ENCODE peak calls at places on chromosomes 2 and 18, in eight cellular contexts. W is prostate gland, G is transverse colon, H is heart left ventricle, O is tibial nerve, M is uterus, T is breast epithelium, C is HepG2. R is an unnamed sample.
A peak's percentile ranks its signal among the peaks of the same experiment; 100 is the strongest.

GRCh38 chr2:61887684-61888303 is 662 bp downstream of the CCT4 start:
- DNase-seq in W (no peak), H (no peak), G (no peak), T (no peak), C (peak; percentile 41), O (peak; percentile 8), M (no peak), R (peak; percentile 30)

GRCh38 chr2:204900910-204901309 is 355.6 kb downstream of the PARD3B start:
- DNase-seq in O (no peak), M (no peak), H (no peak), T (no peak), C (peak; percentile 55), G (no peak), W (no peak), R (no peak)

GRCh38 chr2:207161724-207162123 is 4.0 kb downstream of the KLF7 start:
- DNase-seq in C (no peak), W (no peak), O (no peak), M (no peak), T (no peak), H (no peak), G (no peak), R (no peak)

GRCh38 chr18:2927745-2928144 is 80.9 kb downstream of the EMILIN2 start:
- DNase-seq in H (no peak), O (no peak), C (no peak), G (no peak), W (no peak), T (no peak), M (no peak), R (peak; percentile 11)

GRCh38 chr2:119672161-119672862 is 6.7 kb upstream of the TMEM177 start:
- DNase-seq in G (no peak), H (no peak), O (no peak), C (no peak), W (no peak), T (no peak), M (no peak), R (no peak)

GRCh38 chr18:36889316-36889715 is 60.4 kb downstream of the KIAA1328 start:
- DNase-seq in G (no peak), H (no peak), T (no peak), W (no peak), M (no peak), C (no peak), O (no peak), R (no peak)

GRCh38 chr2:55063713-55064323 is 13.6 kb upstream of the RTN4 start:
- DNase-seq in G (peak; percentile 19), T (no peak), M (no peak), O (no peak), C (peak; percentile 32), W (no peak), H (no peak), R (no peak)

GRCh38 chr18:37545461-37545860 is 20.1 kb downstream of the CELF4 start:
- DNase-seq in W (no peak), C (no peak), O (no peak), T (no peak), G (no peak), H (no peak), M (no peak), R (no peak)

GRCh38 chr2:106197878-106198277 is 3.8 kb upstream of the UXS1 start:
- DNase-seq in T (peak; percentile 26), H (no peak), O (peak; percentile 48), C (peak; percentile 93), M (no peak), W (no peak), G (no peak), R (no peak)

GRCh38 chr2:118077636-118078247 is 10.5 kb upstream of the INSIG2 start:
- DNase-seq in G (no peak), W (no peak), H (no peak), O (no peak), T (no peak), C (peak; percentile 22), M (no peak), R (no peak)

GRCh38 chr18:8706981-8707940 is 1.9 kb downstream of the MTCL1 start:
- DNase-seq in W (peak; percentile 32), C (no peak), H (no peak), G (no peak), T (peak; percentile 32), O (peak; percentile 33), M (peak; percentile 33), R (peak; percentile 79)

GRCh38 chr2:9108210-9108967 is 98.2 kb upstream of the ASAP2 start:
- DNase-seq in O (no peak), C (no peak), W (no peak), H (no peak), G (no peak), M (no peak), T (no peak), R (no peak)

GRCh38 chr2:86675611-86676015 is 44.5 kb upstream of the RMND5A start:
- DNase-seq in M (no peak), G (peak; percentile 27), H (no peak), O (no peak), W (peak; percentile 30), T (no peak), C (peak; percentile 55), R (no peak)

GRCh38 chr2:86673011-86673410 is 47.1 kb upstream of the RMND5A start:
- DNase-seq in M (no peak), C (peak; percentile 50), G (no peak), W (no peak), T (no peak), O (no peak), H (no peak), R (no peak)

GRCh38 chr2:86672027-86672545 is 48.0 kb upstream of the RMND5A start:
- DNase-seq in W (no peak), O (no peak), G (no peak), H (no peak), T (no peak), M (no peak), C (no peak), R (no peak)

GRCh38 chr2:86675104-86675503 is 45.0 kb upstream of the RMND5A start:
- DNase-seq in W (peak; percentile 14), O (no peak), H (no peak), C (no peak), T (no peak), M (no peak), G (no peak), R (no peak)

DNA sequence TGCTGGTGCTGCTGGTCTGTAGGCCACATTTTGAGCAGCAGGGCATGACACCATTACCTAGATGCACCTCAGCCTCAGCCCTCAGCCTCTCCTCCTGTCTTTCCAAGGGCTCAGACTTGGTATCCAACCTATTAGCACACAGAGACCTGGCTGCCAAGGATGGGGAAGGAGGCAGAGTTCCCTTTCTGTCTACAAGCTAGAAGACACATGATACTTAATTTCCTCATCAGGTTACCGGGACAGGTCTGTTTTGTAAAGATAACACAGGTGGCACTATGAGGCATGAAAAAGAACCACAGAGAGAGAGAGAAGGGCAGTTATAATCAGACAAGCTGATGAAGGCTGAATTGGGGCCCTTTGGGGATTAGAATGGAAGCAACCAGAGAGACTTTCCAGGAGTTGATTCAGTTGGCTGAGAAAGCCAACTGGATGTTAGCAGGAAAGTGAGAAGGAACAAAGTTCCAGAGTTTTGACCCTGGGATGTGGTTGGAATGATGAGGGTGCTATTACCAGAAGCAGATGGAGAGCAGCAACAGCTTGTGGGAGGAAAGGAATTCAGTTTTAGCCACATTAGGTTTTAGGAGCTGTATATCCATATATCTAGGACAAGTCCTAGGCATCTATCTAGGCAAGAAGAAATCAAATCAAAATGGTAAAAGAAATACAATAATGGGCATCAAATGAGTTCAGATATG is 46.0 kb upstream of the RMND5A start:
- DNase-seq in W (peak; percentile 48), O (no peak), G (no peak), M (no peak), H (no peak), T (no peak), C (no peak), R (no peak)
- H3K4me1 ChIP-seq in W (peaks cover 5% of the 10 kb centered on the region), O (no peaks in the 10 kb centered on the region), G (peaks cover 20% of the 10 kb centered on the region), M (no peaks in the 10 kb centered on the region), H (peaks cover 25% of the 10 kb centered on the region), T (no peaks in the 10 kb centered on the region), C (peaks cover 39% of the 10 kb centered on the region), R (peaks cover 12% of the 10 kb centered on the region)

DNA sequence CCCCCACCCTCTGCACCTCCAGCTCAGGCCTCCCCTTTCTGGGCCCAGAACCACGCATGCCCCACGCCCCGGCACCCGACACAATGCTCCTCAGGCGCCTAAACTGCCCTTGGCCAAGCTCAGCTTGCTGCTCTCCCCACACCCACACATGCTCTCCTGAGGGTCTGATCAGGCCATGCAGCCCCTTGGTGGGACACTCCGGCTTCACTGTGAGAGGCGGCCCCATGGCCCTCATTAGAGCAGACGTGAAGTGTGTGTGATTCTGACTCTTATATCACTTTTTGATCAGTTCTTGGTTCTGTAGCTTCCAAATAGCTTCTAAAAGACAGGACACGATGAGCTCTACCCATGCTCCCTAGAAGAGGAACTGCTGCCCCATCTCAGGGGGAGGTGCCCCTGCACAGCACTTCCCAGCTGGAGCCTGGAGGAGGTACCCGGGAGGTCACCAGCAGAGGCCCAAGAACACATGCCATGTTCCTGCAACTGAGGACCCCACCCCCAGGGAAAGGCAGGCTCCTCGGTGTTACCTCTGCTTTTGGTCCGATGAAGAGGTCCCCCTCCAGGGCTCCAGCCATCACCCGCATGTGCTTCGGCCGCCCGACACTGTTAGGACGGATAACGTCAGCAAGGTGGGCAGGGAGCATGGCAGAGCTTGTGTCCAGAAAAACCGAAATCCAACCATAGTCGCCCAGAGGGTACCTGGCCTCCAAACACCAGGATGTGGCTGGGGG is 3.6 kb downstream of the ACTR1B start:
- DNase-seq in M (no peak), T (no peak), G (no peak), W (no peak), O (no peak), C (no peak), H (no peak), R (no peak)
- TF ChIP-seq POLR2A in M (no peak), T (no peak), G (no peak), W (no peak), O (no peak), C (no peak), H (no peak), R (no peak)

GRCh38 chr2:176155341-176156044 is 1.6 kb upstream of the HOXD3 start:
- DNase-seq in G (no peak), T (no peak), H (no peak), O (no peak), C (no peak), M (no peak), W (no peak), R (no peak)
- H3K4me1 ChIP-seq in G (peaks cover 37% of the 10 kb centered on the region), T (no peaks in the 10 kb centered on the region), H (peaks cover 26% of the 10 kb centered on the region), O (no peaks in the 10 kb centered on the region), C (peaks cover 33% of the 10 kb centered on the region), M (no peaks in the 10 kb centered on the region), W (no peaks in the 10 kb centered on the region), R (peaks cover 5% of the 10 kb centered on the region)

DNA sequence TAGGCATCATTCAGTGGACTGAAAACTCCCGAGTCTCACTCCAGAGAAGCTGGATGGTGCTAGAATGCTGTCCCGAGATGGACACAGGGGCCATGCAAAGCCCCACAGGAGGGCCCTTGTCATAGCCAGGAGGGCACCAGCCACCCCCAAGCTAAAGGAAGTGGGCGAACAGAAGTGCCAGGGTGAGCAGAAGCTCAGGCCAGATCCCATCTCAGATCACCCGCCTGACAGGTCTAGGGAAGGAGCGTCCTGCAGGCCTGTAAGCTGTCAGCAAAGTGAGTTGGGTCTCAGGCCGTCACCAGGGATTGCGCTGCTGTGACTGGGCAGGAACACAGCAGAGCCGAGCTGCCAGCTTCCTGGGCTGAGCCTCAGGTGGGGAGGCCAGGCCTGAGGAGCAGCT is 43.7 kb upstream of the RBM44 start:
- DNase-seq in C (no peak), T (no peak), M (no peak), W (no peak), H (no peak), O (no peak), G (no peak), R (no peak)
- TF ChIP-seq POLR2A in C (no peak), T (no peak), M (no peak), W (no peak), H (no peak), O (no peak), G (no peak), R (no peak)

R was measured in testis.